ENCODE peak calls at places on chromosomes 7 and 10, in five cellular contexts. I is K562, O is A549, V is tibial nerve, Q is transverse colon. W is an unnamed sample.
A peak's percentile ranks its signal among the peaks of the same experiment; 100 is the strongest.

GRCh38 chr10:74262856-74263255 is 111.8 kb downstream of the ADK start:
- DNase-seq in V (no peak), O (no peak), Q (no peak), I (no peak), W (no peak)

GRCh38 chr10:72790216-72790990 is 98.5 kb downstream of the MCU start:
- DNase-seq in Q (no peak), V (no peak), O (no peak), I (no peak), W (no peak)

GRCh38 chr7:123220396-123220795 is 20.6 kb upstream of the SLC13A1 start:
- DNase-seq in O (no peak), V (no peak), Q (no peak), I (no peak), W (no peak)

GRCh38 chr7:6306471-6306870 is 34.0 kb upstream of the CYTH3 start:
- DNase-seq in I (no peak), V (no peak), Q (no peak), O (peak; percentile 72), W (no peak)

GRCh38 chr10:27893320-27894014 is 105.4 kb downstream of the ODAD2 start:
- DNase-seq in V (no peak), I (no peak), O (no peak), Q (no peak), W (no peak)

GRCh38 chr7:94044806-94045205 is 40.7 kb upstream of the BET1 start:
- DNase-seq in I (no peak), V (no peak), O (no peak), Q (no peak), W (no peak)

GRCh38 chr10:66167816-66168215 is 758.0 kb upstream of the LRRTM3 start:
- DNase-seq in I (no peak), O (no peak), V (no peak), Q (no peak), W (no peak)

GRCh38 chr10:71265618-71266146 is 53.3 kb downstream of the UNC5B start:
- DNase-seq in I (no peak), V (no peak), O (no peak), Q (no peak), W (peak; percentile 53)

GRCh38 chr7:42378149-42378548 is 141.1 kb upstream of the GLI3 start:
- DNase-seq in I (no peak), V (no peak), O (no peak), Q (no peak), W (no peak)

DNA sequence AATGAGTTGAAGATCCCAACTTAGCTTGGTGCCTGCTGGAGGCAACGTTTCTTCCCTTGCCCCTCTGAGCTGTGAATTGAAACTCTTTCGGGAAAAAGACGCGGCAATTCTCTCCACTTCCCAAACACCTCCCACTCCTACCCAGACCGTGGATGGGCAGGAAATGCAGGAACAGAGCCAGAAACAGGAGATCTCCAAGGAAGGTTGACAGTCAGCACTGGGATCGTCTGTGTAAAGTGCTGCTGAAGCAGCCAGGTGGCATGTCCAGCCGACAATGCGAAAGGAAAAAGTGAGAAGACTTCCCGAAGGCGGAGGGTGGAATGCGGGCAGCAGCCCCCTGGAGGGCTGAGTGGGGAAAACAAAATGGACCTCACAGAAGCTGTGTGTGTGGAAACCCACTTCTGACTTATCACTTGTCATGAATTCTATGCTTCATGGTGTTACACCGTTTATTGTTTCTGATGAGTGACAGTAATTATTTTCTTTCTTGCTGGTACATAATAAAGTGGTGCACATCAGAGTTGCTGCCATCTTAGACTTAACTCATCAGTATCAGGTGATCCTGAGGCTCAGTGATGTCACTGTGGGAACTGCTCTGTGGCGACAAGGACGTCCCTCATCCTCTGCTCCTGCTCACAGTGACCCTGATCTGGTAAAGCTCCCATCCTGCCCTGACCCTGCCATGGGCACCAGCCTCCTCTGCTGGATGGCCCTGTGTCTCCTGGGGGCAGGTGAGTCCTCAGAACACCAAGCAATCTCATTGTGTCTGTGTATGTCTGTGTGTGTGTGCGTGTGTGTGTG is 220.5 kb upstream of the PRSS1 start:
- DNase-seq in Q (no peak), O (no peak), V (no peak), I (peak; percentile 23), W (no peak)
- TF ChIP-seq EP300 in Q (no peak), O (no peak), V (no peak), I (no peak), W (no peak)

GRCh38 chr10:26269754-26270153 is 53.2 kb downstream of the GAD2 start:
- DNase-seq in I (no peak), O (peak; percentile 43), Q (no peak), V (no peak), W (no peak)
- TF ChIP-seq CTCF in I (peak; percentile 38), O (peak; percentile 55), Q (no peak), V (no peak), W (peak; percentile 35)

GRCh38 chr10:104734408-104734807 is 93.3 kb downstream of the SORCS3 start:
- DNase-seq in V (no peak), O (no peak), Q (no peak), I (no peak), W (no peak)

GRCh38 chr10:104732222-104732621 is 91.1 kb downstream of the SORCS3 start:
- DNase-seq in V (no peak), I (no peak), Q (no peak), O (no peak), W (no peak)

GRCh38 chr10:104736006-104736405 is 94.9 kb downstream of the SORCS3 start:
- DNase-seq in O (no peak), I (no peak), V (no peak), Q (no peak), W (no peak)

GRCh38 chr10:104735469-104735868 is 94.4 kb downstream of the SORCS3 start:
- DNase-seq in V (no peak), O (no peak), Q (no peak), I (no peak), W (no peak)

DNA sequence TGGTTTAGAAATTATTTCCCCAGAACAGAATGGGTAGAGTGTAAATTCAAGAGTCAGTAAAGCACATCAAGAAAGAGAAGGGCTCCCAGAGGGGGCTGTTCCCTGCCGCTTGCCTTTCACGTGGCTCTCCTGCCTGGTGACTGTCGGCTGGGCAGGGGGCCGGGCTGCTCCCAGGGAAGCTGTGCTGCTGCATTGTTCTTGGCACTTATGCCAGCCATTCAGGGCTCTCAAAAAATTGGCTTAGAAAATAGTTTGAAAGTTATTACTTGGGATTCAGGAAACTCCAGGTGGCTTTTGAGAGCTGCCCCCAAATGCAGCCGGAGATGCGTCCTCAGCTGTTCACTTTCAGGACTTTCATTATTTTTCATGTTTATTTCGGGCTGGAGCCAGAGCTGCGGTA is 93.9 kb downstream of the SORCS3 start:
- DNase-seq in V (no peak), O (no peak), Q (no peak), I (no peak), W (peak; percentile 50)
- H3K4me3 ChIP-seq in V (no peak overlapping the region), O (no peak overlapping the region), Q (no peak overlapping the region), I (no peak overlapping the region), W (no peak overlapping the region)

DNA sequence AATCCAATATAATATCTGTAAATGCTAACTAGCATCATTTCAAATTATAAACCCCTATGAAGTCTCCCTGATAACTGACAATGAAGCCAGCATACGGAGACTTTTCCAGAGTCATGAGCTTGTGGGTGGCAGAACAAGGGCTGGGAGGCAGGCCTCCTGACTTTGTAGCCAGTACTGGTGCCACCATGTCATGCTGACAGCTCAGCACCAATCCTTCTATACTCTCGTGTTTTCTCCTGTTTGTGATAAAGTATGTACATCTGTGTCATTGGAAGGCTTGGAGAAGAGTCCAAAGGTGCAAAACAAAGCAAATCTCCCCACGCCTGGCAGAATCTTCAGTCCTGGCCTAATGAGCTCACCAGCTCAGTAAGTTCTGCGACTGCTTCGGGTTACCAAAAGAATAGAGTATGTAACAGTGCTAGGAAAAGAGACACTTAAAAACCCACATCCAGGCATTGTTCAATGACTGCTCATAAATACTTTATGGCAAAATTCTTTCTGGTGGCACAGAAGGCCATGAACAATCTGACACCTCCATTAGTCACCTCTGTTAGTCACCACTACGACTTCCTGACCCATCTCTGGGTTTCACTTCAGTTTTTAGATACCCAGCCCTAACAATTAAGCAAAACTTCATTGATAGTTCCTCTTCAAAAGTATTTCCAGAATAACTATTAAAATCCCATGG is 24.5 kb downstream of the STEAP1 start:
- DNase-seq in O (peak; percentile 25), Q (no peak), I (no peak), V (no peak), W (no peak)
- TF ChIP-seq EP300 in O (no peak), Q (no peak), I (no peak), V (no peak), W (no peak)

GRCh38 chr10:59706851-59707797 is 2.5 kb downstream of the SLC16A9 start:
- DNase-seq in O (no peak), V (no peak), Q (no peak), I (no peak), W (no peak)

GRCh38 chr10:59711871-59712491 is 2.3 kb upstream of the SLC16A9 start:
- DNase-seq in I (no peak), V (no peak), Q (no peak), O (no peak), W (no peak)

GRCh38 chr10:59708816-59709471 is 706 bp downstream of the SLC16A9 start:
- DNase-seq in V (no peak), O (peak; percentile 25), I (peak; percentile 23), Q (peak; percentile 49), W (peak; percentile 39)

GRCh38 chr10:59713196-59713821 is 3.7 kb upstream of the SLC16A9 start:
- DNase-seq in V (no peak), O (no peak), Q (no peak), I (no peak), W (no peak)

DNA sequence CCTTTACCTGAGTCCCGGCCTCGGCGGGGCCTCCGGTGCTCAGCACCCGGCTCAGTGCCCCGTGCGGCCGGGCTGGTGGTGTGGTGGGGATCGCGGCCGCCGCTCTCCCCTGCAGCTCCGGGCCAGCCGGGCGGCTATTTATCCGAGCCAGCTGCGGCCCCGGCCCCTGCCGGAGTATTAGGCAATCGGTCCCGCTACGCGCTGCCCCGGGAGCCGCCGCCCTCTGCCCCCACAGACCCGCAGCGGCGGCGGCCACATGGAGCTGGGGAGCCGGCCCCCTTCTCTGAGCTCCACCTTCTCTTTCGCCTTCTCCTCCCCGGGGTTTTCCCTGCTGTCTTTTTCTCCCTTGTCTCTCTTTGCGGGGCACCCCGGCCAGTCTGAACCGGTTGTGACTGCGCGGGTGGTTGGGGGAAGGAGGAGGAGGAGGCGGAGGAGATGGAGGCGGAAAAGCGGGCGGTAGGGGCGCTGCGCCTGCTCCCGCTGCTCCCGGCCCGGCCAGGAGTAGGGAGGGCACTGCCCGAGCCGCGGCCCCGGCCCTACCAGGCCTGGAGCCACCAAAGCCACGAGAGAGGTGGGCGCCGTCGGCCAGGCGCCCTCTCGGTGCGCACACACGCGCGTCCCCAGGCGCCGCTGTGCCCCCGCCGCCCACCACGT is at the start of gene SLC16A9:
- DNase-seq in V (no peak), O (peak; percentile 53), Q (peak; percentile 69), I (peak; percentile 65), W (peak; percentile 88)
- TF ChIP-seq CTCF in V (no peak), O (peak; percentile 33), Q (peak; percentile 28), I (peak; percentile 32), W (no peak)

GRCh38 chr7:137946015-137946414 is 55.9 kb downstream of the CREB3L2 start:
- DNase-seq in V (no peak), O (no peak), I (no peak), Q (no peak), W (no peak)

GRCh38 chr7:137947031-137947430 is 54.9 kb downstream of the CREB3L2 start:
- DNase-seq in O (no peak), V (no peak), I (no peak), Q (no peak), W (no peak)

GRCh38 chr7:137943132-137943551 is 58.7 kb downstream of the CREB3L2 start:
- DNase-seq in O (no peak), I (peak; percentile 49), Q (no peak), V (no peak), W (no peak)

GRCh38 chr7:137942459-137943115 is 59.3 kb downstream of the CREB3L2 start:
- DNase-seq in V (no peak), Q (no peak), O (no peak), I (no peak), W (no peak)

GRCh38 chr7:137944168-137944567 is 57.7 kb downstream of the CREB3L2 start:
- DNase-seq in I (no peak), O (no peak), V (no peak), Q (no peak), W (no peak)
- H3K4me3 ChIP-seq in I (no peak overlapping the region), O (no peak overlapping the region), V (no peak overlapping the region), Q (no peak overlapping the region), W (no peak overlapping the region)

W was measured in upper lobe of left lung.